ENCODE peak calls at places on chromosomes 11 and 22, in five cellular contexts. G is fibroblast of mammary gland, X is left lung, H is brain microvascular endothelial cell, U is AG04450. O is an unnamed sample.

GRCh38 chr11:66068923-66069714 is 953 bp upstream of the PACS1 start:
- DNase-seq in G (peak), X (peak), H (peak), U (no peak), O (no peak)

GRCh38 chr11:1337647-1338007 is 28.2 kb upstream of the TOLLIP start:
- DNase-seq in G (no peak), X (no peak), H (no peak), U (no peak), O (no peak)

GRCh38 chr11:13962198-13962561 is 343 bp upstream of the SPON1 start:
- DNase-seq in G (no peak), X (no peak), H (no peak), U (no peak), O (no peak)

GRCh38 chr22:25350551-25350971 is 131.1 kb downstream of the CRYBB2 start:
- DNase-seq in G (no peak), X (no peak), H (no peak), U (no peak), O (no peak)

GRCh38 chr11:95455228-95455627 is 224.2 kb upstream of the SESN3 start:
- DNase-seq in G (no peak), X (no peak), H (no peak), U (no peak), O (no peak)

GRCh38 chr22:41286639-41287091 is 678 bp upstream of the RANGAP1 start:
- DNase-seq in G (peak), X (no peak), H (peak), U (no peak), O (no peak)

GRCh38 chr11:65419460-65419772 is 3.2 kb upstream of the NEAT1 start:
- DNase-seq in G (no peak), X (peak), H (no peak), U (no peak), O (no peak)

GRCh38 chr11:7227724-7228123 is 24.0 kb upstream of the SYT9 start:
- DNase-seq in G (no peak), X (no peak), H (no peak), U (no peak), O (no peak)

GRCh38 chr11:73330569-73331093 is 22.6 kb downstream of the ARHGEF17 start:
- DNase-seq in G (peak), X (no peak), H (peak), U (no peak), O (no peak)

GRCh38 chr11:102564110-102564509 is 33.6 kb upstream of the MMP7 start:
- DNase-seq in G (peak), X (no peak), H (no peak), U (peak), O (no peak)

GRCh38 chr11:87301785-87302540 is 264.2 kb downstream of the TMEM135 start:
- DNase-seq in G (peak), X (no peak), H (no peak), U (no peak), O (no peak)

GRCh38 chr11:110763249-110764011 is 51.2 kb upstream of the ARHGAP20 start:
- DNase-seq in G (peak), X (peak), H (peak), U (peak), O (no peak)

GRCh38 chr11:114296190-114296978 is at the start of gene NNMT:
- DNase-seq in G (peak), X (peak), H (peak), U (peak), O (peak)
- H3K4me3 ChIP-seq in G (peak), X (peak), H (peak), U (peak), O (peak)

DNA sequence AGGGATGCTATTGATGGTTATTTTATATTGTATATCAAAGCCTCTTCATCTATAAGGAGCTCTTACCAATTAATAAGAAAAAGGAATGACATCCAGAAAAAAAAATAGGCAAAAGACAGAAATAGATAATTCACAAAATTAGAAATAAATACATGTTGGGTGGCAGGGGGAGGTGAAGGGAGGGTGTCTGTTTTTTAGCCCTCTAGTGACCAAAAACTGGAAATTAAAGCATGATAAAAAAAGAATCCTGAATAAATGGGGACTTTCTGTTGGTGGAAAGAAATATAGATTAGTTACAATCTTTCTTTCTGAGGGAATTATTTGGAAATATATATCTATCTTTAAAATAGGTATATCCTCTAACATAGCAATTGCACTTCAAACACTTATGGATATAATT is 42.0 kb upstream of the TTC36 start:
- DNase-seq in G (no peak), X (no peak), H (no peak), U (no peak), O (no peak)
- TF ChIP-seq CTCF in G (peak), X (no peak), H (peak), U (peak), O (no peak)

GRCh38 chr11:128484172-128484571 is 103.2 kb downstream of the ETS1 start:
- DNase-seq in G (no peak), X (no peak), H (no peak), U (no peak), O (no peak)

GRCh38 chr11:128481135-128481534 is 106.2 kb downstream of the ETS1 start:
- DNase-seq in G (peak), X (no peak), H (no peak), U (peak), O (no peak)

GRCh38 chr11:128482092-128482491 is 105.3 kb downstream of the ETS1 start:
- DNase-seq in G (no peak), X (no peak), H (no peak), U (no peak), O (no peak)

GRCh38 chr11:128483211-128483788 is 104.1 kb downstream of the ETS1 start:
- DNase-seq in G (no peak), X (no peak), H (no peak), U (no peak), O (no peak)

DNA sequence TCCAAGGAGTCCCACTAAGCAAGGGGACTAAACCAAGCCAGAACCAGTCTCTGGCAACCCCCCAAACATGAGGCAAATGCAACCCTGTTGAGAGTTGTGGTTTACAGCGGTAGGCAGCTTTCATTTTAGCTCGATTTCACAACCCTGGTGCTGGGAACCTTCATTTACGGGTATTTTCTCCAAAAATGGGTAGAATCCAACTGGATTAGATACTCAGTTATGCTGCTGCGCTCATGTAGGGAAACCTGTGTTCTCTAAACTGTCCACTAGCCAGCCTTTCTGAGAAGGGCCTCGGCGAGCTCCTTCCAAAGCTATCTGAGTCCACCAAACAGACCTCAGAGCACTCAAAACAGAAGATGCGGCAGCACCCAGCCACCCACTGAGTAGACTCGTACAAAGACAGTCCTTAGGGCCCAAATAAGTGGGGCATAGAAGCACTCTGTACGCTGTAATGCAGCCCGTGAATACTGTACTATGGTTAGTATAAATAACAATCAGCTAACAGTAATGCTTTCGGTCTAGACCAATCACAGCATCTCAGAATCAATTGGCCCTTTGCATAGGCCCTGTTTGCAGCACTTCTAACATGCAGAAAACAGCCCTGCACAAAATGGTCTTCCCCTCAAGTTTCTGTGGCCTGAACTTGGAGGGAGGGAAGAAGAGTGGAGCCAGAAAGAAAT is 104.7 kb downstream of the ETS1 start:
- DNase-seq in G (peak), X (no peak), H (peak), U (no peak), O (no peak)
- H3K4me3 ChIP-seq in G (no peak), X (no peak), H (no peak), U (no peak), O (no peak)

GRCh38 chr11:36151933-36152580 is 137.2 kb downstream of the COMMD9 start:
- DNase-seq in G (peak), X (no peak), H (no peak), U (no peak), O (no peak)

GRCh38 chr11:36150986-36151385 is 138.2 kb downstream of the COMMD9 start:
- DNase-seq in G (peak), X (no peak), H (peak), U (no peak), O (no peak)

GRCh38 chr11:36148701-36149100 is 140.5 kb downstream of the COMMD9 start:
- DNase-seq in G (no peak), X (no peak), H (no peak), U (no peak), O (no peak)

GRCh38 chr11:36147491-36147890 is 141.7 kb downstream of the COMMD9 start:
- DNase-seq in G (no peak), X (no peak), H (no peak), U (no peak), O (no peak)

DNA sequence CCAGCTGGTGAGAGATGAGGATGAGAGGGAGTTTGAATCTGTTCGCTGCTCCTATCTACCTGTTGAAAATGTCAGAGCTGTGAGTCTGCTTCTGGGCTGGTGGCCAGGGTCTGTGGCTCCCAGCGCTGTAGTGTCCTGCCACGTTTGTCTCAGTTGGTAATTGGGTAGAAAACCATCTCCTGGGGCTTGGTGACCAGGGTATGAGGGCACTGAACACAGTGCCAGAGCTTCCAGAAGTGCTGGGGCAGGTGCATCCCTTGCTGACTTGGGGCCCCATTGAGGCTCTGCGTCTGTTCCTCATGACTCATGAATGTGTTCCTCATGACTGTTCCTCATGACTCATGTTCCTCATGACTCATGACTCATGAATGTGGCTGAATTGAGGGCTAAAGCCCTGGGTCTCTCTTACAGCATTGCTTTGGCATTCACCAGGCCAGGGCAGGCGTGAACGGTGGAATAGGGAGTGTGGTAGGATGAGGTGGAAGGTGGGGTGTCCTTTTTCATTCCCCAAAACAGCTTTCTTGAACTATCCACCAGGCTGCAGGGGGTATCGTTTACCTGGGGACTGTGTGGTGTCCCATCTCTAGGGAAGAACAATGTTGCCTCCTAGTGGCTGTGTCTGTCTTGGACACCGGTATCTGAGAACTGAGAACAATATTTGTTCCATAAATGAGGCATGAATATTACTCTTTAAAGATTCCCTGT is 139.5 kb downstream of the COMMD9 start:
- DNase-seq in G (peak), X (peak), H (peak), U (peak), O (peak)
- TF ChIP-seq CTCF in G (peak), X (peak), H (peak), U (peak), O (peak)

DNA sequence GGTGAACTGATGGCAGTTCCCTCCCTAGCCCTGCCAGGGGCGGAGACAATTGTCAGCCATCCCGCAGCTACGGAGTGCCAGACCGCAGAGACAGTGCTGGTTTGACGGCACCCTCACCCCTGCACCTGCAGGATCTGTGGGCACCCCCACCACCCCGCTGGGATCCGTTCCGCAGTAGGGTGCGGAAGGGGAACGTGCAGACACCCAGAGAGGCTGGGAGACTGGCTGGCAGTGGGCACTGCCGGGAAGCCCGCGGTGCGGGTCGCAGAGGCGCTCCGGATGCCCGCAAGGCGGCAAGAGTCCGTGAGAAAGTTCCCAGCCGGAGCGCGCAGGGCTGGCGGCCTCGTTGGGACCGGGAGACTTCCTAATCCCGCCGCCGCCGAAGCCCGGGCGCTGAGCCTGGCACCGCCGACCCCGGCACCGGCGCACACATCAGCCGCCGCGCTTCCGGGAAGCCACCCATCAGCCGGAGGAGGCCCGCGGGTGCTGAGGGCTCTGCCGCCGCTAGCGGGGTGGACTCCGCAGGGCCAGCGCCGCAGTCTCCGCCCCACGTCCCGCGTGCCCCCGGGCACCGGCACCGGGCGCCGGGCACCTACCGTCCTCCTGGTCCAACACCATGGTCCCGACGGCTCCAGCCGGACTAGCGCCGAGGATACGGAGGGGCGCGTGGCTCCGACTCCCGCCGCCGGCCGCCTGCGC is 4.3 kb upstream of the LMO1 start:
- DNase-seq in G (no peak), X (no peak), H (no peak), U (no peak), O (no peak)
- H3K4me3 ChIP-seq in G (no peak), X (peak), H (peak), U (no peak), O (peak)

GRCh38 chr22:26585104-26585790 is 4.7 kb downstream of the TPST2 start:
- DNase-seq in G (peak), X (peak), H (peak), U (no peak), O (peak)
- TF ChIP-seq CTCF in G (peak), X (no peak), H (peak), U (peak), O (peak)

GRCh38 chr11:82734120-82734479 is 436 bp upstream of the FAM181B start:
- DNase-seq in G (no peak), X (no peak), H (no peak), U (no peak), O (no peak)

GRCh38 chr11:82731691-82732277 is 1.9 kb downstream of the FAM181B start:
- DNase-seq in G (no peak), X (no peak), H (no peak), U (no peak), O (no peak)

GRCh38 chr11:82732348-82732733 is 1.3 kb downstream of the FAM181B start:
- DNase-seq in G (no peak), X (no peak), H (no peak), U (no peak), O (no peak)

GRCh38 chr11:82733444-82734119 is at the start of gene FAM181B:
- DNase-seq in G (peak), X (no peak), H (peak), U (no peak), O (peak)

GRCh38 chr11:82732734-82733443 is 775 bp downstream of the FAM181B start:
- DNase-seq in G (no peak), X (no peak), H (no peak), U (no peak), O (no peak)
- H3K4me3 ChIP-seq in G (peak), X (peak), H (peak), U (peak), O (peak)

GRCh38 chr11:12088047-12088481 is 22.3 kb upstream of the MICAL2 start:
- DNase-seq in G (peak), X (no peak), H (peak), U (no peak), O (peak)
- TF ChIP-seq CTCF in G (peak), X (no peak), H (peak), U (peak), O (peak)

O was measured in heart right ventricle.